ENCODE peak calls at places on chromosome 19, in six cellular contexts. A is breast epithelium, U is transverse colon, O is stomach, P is A549, K is tibial nerve. N is an unnamed sample.
A peak's percentile ranks its signal among the peaks of the same experiment; 100 is the strongest.

GRCh38 chr19:41910240-41910991 is 17.8 kb downstream of the ERFL start:
- DNase-seq in A (no peak), U (no peak), O (no peak), P (no peak), K (no peak), N (no peak)

GRCh38 chr19:607301-608154 is 17.8 kb downstream of the HCN2 start:
- DNase-seq in A (no peak), U (no peak), O (no peak), P (no peak), K (no peak), N (no peak)

GRCh38 chr19:9040131-9040530 is 29.9 kb upstream of the MUC16 start:
- DNase-seq in A (no peak), U (no peak), O (no peak), P (no peak), K (no peak), N (no peak)

GRCh38 chr19:22607653-22608430 is 26.3 kb upstream of the ZNF492 start:
- DNase-seq in A (no peak), U (no peak), O (no peak), P (no peak), K (no peak), N (peak; percentile 4)

GRCh38 chr19:5165697-5166019 is 175.0 kb downstream of the PTPRS start:
- DNase-seq in A (no peak), U (no peak), O (no peak), P (no peak), K (no peak), N (no peak)

GRCh38 chr19:3683405-3683865 is 16.8 kb downstream of the PIP5K1C start:
- DNase-seq in A (no peak), U (no peak), O (no peak), P (no peak), K (no peak), N (no peak)

GRCh38 chr19:51321799-51322198 is 10.4 kb downstream of the IGLON5 start:
- DNase-seq in A (no peak), U (no peak), O (no peak), P (no peak), K (no peak), N (no peak)

GRCh38 chr19:30116530-30116929 is 174.5 kb downstream of the URI1 start:
- DNase-seq in A (no peak), U (no peak), O (no peak), P (no peak), K (no peak), N (no peak)

DNA sequence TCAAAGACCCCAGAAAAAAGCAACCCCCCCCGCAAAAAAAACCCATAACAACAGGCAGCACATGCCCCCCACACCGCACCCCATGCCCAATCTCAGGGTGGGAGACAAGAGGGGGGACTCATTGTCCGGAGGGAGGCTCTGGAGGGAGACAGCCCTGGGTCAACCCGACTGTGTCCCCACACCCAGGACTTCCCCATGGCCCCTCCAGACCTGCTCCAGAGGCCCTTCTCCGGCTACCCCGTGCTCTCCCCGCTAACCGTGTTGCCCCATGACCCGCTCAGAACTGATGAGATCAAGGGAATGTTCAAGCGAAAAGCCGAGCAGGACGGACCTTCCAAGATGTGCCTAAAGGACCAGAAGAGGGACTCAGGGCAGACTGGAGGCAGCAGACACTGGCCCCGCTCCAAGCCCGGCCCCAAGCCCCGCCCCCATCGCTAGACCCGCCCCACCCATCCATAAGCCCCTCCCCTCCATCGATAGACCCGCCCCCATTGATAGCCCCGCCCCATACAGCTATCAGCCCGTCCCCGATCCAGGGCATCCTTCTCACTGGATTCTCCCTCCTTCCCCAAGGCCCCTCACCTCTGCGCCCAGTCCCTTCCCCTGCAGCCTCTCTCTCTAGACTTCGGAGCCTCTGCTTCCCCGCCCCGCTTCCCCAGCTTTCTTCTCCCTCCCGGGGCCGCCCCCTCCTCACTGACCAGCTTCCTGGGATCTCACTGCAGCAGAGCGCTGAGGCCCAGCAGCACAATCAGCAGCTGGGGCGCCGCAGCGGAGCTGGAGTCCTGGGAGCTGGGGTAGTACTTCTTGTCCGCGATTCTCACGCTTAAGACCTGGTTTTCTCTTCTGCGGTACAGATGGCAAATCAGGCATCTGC is 2.2 kb downstream of the BST2 start:
- DNase-seq in A (no peak), U (no peak), O (no peak), P (peak; percentile 49), K (no peak), N (peak; percentile 49)
- H3K27ac ChIP-seq in A (peak overlapping the region; percentile 88), U (no peak overlapping the region), O (peak overlapping the region; percentile 88), P (peak overlapping the region; percentile 55), K (no peak overlapping the region), N (peak overlapping the region; percentile 94)

GRCh38 chr19:57362997-57363705 is at the start of the genes TRAPPC2B and ZNF547:
- DNase-seq in A (peak; percentile 99), U (peak; percentile 99), O (peak; percentile 99), P (peak; percentile 100), K (peak; percentile 97), N (peak; percentile 100)
- TF ChIP-seq POLR2A in A (peak; percentile 43), U (peak; percentile 67), O (no peak), P (no peak), K (no peak), N (no peak)

GRCh38 chr19:43490759-43491158 is 13.8 kb downstream of the PHLDB3 start:
- DNase-seq in A (no peak), U (no peak), O (no peak), P (no peak), K (no peak), N (no peak)
- H3K4me1 ChIP-seq in A (no peaks in the 10 kb centered on the region), U (no peaks in the 10 kb centered on the region), O (no peaks in the 10 kb centered on the region), P (no peaks in the 10 kb centered on the region), K (no peaks in the 10 kb centered on the region), N (no peaks in the 10 kb centered on the region)

GRCh38 chr19:46925548-46925950 is 64.8 kb downstream of the ARHGAP35 start:
- DNase-seq in A (no peak), U (peak; percentile 51), O (peak; percentile 30), P (peak; percentile 85), K (no peak), N (no peak)

GRCh38 chr19:46926201-46927071 is 65.6 kb downstream of the ARHGAP35 start:
- DNase-seq in A (no peak), U (no peak), O (no peak), P (no peak), K (no peak), N (no peak)

GRCh38 chr19:46928951-46929350 is 68.2 kb downstream of the ARHGAP35 start:
- DNase-seq in A (no peak), U (no peak), O (no peak), P (no peak), K (no peak), N (no peak)

GRCh38 chr19:46927106-46927505 is 66.3 kb downstream of the ARHGAP35 start:
- DNase-seq in A (no peak), U (no peak), O (no peak), P (no peak), K (no peak), N (no peak)

GRCh38 chr19:46927893-46928292 is 67.1 kb downstream of the ARHGAP35 start:
- DNase-seq in A (no peak), U (no peak), O (no peak), P (no peak), K (no peak), N (no peak)
- H3K27ac ChIP-seq in A (peak overlapping the region; percentile 86), U (no peak overlapping the region), O (no peak overlapping the region), P (peak overlapping the region; percentile 81), K (no peak overlapping the region), N (no peak overlapping the region)

GRCh38 chr19:38837304-38837626 is 5.7 kb upstream of the ECH1 start:
- DNase-seq in A (no peak), U (no peak), O (no peak), P (no peak), K (no peak), N (no peak)

GRCh38 chr19:38838208-38838985 is 6.8 kb upstream of the ECH1 start:
- DNase-seq in A (no peak), U (no peak), O (peak; percentile 67), P (peak; percentile 62), K (no peak), N (no peak)

GRCh38 chr19:38836438-38837303 is 5.1 kb upstream of the ECH1 start:
- DNase-seq in A (no peak), U (no peak), O (no peak), P (no peak), K (no peak), N (no peak)

GRCh38 chr19:38838986-38839761 is 7.6 kb upstream of the ECH1 start:
- DNase-seq in A (no peak), U (no peak), O (no peak), P (no peak), K (no peak), N (no peak)

DNA sequence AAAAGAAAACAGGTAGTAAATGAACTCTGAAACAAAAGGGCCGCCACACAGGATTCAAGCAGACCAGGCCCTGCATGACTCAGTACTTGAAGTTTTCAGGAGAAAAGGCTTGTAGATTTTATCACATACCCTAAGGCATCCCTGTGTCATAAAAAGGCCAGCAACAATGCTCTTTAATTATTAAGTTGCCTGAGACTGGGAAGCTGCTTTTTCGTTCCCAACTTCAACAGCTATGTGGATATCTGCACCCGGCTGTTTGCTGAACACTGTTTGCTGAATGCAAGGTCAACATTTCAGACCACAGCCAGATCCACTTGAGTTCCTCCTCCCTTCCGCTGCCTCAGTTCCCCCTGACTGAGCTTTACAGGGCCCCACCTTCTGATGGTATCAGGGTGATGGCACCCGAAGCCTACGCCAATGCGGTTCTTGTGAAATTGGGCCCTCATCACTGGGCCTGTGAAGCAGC is 6.1 kb upstream of the ECH1 start:
- DNase-seq in A (no peak), U (no peak), O (peak; percentile 55), P (peak; percentile 80), K (no peak), N (no peak)
- TF ChIP-seq POLR2A in A (no peak), U (no peak), O (no peak), P (no peak), K (no peak), N (no peak)

DNA sequence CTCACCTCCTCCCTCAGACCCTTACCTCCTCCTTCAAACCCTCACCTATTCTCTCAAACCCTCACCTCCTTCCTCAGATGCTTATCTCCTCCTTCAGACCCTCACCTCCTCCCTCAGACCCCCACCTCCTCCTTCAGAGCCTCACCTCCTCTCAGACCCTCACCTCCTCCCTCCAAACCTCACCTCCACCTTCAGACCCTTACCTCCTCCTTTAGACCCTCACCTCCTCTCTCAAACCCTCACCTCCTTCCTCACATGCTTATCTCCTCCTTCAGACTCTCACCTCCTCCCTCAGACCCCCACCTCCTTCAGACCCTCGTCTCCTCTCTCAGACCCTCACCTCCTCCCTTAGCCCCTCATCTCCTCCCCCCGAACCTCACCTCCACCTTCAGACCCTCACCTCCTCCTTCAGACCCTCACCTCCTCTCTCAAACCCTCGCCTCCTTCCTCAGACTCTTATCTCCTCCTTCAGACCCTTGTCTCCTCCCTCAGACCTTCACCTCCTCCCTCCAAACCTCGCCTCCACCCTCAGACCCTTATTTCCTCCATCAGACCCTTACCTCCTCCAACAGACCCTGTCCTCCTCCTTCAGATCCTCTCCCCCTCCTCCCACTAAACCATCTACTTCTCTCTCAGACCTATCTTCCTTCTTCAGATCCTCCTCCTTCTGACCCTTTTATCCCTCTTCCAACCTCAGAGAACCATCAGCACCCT is 2.5 kb upstream of the BCL3 start:
- DNase-seq in A (no peak), U (no peak), O (no peak), P (no peak), K (no peak), N (no peak)
- H3K4me1 ChIP-seq in A (peaks cover 28% of the 10 kb centered on the region), U (peaks cover 57% of the 10 kb centered on the region), O (peaks cover 89% of the 10 kb centered on the region), P (peaks cover 72% of the 10 kb centered on the region), K (peaks cover 51% of the 10 kb centered on the region), N (peaks cover 62% of the 10 kb centered on the region)